ENCODE peak calls at places on chromosomes 6 and 20, in seven cellular contexts. S is right lobe of liver, O is adrenal gland, N is suprapubic skin, G is testis, F is sigmoid colon, U is spleen. A is an unnamed sample.

GRCh38 chr6:47209632-47210031 is 100.1 kb downstream of the TNFRSF21 start:
- DNase-seq in S (no peak), O (no peak), U (no peak), G (no peak), F (no peak), N (no peak), A (no peak)

GRCh38 chr6:124960757-124961467 is 1.3 kb upstream of the RNF217 start:
- DNase-seq in G (no peak), N (no peak), F (no peak), O (no peak), U (no peak), S (no peak), A (no peak)

GRCh38 chr6:139905404-139906052 is 531.1 kb upstream of the CITED2 start:
- DNase-seq in G (no peak), F (no peak), O (no peak), S (no peak), N (no peak), U (no peak), A (no peak)

GRCh38 chr6:16419636-16420331 is 181.4 kb downstream of the GMPR start:
- DNase-seq in S (no peak), N (no peak), U (no peak), G (no peak), F (no peak), O (no peak), A (no peak)

GRCh38 chr6:46777476-46778346 is 15.5 kb upstream of the MEP1A start:
- DNase-seq in O (no peak), S (no peak), N (no peak), U (no peak), F (no peak), G (no peak), A (no peak)

GRCh38 chr6:148513145-148514071 is 170.8 kb downstream of the SASH1 start:
- DNase-seq in U (no peak), S (no peak), N (no peak), O (no peak), F (no peak), G (no peak), A (no peak)

GRCh38 chr6:115842338-115842737 is 218.4 kb downstream of the FRK start:
- DNase-seq in G (no peak), S (no peak), O (no peak), N (no peak), U (no peak), F (no peak), A (no peak)

GRCh38 chr20:37745553-37745952 is 51.7 kb downstream of the CTNNBL1 start:
- DNase-seq in S (no peak), F (no peak), G (no peak), O (no peak), N (no peak), U (no peak), A (no peak)

GRCh38 chr6:97000138-97000537 is 75.6 kb downstream of the KLHL32 start:
- DNase-seq in N (no peak), S (no peak), U (no peak), G (no peak), O (no peak), F (no peak), A (no peak)

GRCh38 chr6:136956590-136957573 is 34.8 kb downstream of the SLC35D3 start:
- DNase-seq in F (no peak), S (no peak), U (no peak), G (no peak), O (no peak), N (no peak), A (no peak)

GRCh38 chr6:29943053-29943966 is 978 bp downstream of the HLA-A start:
- DNase-seq in N (no peak), U (peak; percentile 84), S (no peak), O (no peak), F (peak; percentile 77), G (no peak), A (no peak)

GRCh38 chr6:41092421-41093140 is 19.8 kb downstream of the NFYA start:
- DNase-seq in G (no peak), U (no peak), N (no peak), F (no peak), O (no peak), S (no peak), A (no peak)

GRCh38 chr6:3635482-3635881 is 116.0 kb downstream of the PXDC1 start:
- DNase-seq in F (no peak), S (no peak), N (no peak), O (no peak), G (no peak), U (no peak), A (no peak)

GRCh38 chr20:50121858-50122271 is 8.9 kb upstream of the UBE2V1 start:
- DNase-seq in S (no peak), G (peak; percentile 44), O (no peak), U (no peak), F (no peak), N (no peak), A (no peak)

GRCh38 chr6:168713839-168714238 is 272.9 kb downstream of the SMOC2 start:
- DNase-seq in O (no peak), U (no peak), S (no peak), F (no peak), G (peak; percentile 58), N (no peak), A (no peak)

GRCh38 chr20:13147071-13147961 is 73.8 kb upstream of the ISM1 start:
- DNase-seq in U (no peak), O (no peak), G (peak; percentile 25), F (no peak), S (peak; percentile 67), N (no peak), A (peak; percentile 39)

DNA sequence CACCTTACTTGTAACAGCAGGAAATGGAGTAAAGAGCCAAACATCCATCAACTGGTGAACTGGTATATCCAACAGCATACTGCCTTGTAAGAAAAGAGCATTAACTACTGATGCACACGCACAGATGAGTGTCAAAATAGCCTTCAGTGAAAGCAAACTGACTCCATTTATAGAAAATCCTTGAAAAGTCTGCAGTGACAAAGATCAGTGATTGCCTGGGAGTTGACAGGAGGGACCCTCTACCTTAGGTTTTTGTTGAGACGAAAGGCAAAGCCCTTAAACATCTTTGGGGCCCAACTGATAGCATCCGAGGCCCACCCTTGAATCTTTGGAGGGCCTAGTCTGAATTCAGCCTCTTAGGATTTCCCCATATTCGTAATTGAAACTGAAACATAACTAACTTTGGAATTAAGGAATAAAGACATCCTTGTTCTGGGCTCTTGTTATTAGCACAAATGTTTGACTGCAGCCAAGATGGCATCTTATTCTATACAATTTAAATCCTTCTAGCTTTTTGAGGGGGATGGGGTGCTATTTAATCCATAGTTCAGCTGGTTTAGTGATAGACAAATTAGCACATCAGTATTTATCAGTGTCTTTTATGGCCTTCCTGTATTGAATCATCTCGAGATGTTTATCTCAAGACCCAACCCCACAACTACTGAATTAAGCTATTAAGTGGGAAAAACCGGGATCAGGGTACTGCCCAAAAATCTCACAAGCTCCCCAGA is 13.0 kb downstream of the FBXO5 start:
- DNase-seq in N (no peak), U (no peak), O (no peak), S (no peak), G (no peak), F (no peak), A (no peak)
- TF ChIP-seq POLR2A in N (no peak), U (no peak), O (no peak), S (no peak), G (no peak), F (no peak), A (no peak)

DNA sequence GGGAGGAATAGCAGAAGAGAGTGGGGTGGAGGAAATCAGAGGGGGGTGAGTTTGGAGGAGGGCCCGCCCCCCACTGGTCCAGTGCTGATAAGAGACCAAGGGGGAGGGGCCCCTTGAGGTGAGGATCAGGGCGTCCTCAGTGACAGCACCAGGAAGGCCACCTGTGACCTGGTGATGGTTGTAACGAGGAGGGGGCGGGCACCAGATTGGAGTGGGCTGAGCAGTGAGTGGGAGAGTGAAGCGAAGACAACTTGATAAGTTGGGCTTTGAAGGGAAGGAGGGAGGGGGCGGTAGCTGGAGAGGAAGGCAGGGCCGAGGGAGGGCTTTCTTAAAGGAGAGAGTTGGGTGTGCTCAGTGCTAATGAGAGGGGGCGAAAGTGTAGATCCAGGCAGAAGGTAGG is 30.7 kb downstream of the CDH22 start:
- DNase-seq in S (no peak), G (no peak), U (peak; percentile 32), F (no peak), O (no peak), N (no peak), A (no peak)
- H3K27me3 ChIP-seq in S (no peaks in the 10 kb centered on the region), G (no peaks in the 10 kb centered on the region), U (peaks cover 8% of the 10 kb centered on the region), F (peaks cover 65% of the 10 kb centered on the region), O (no peaks in the 10 kb centered on the region), N (peaks cover 45% of the 10 kb centered on the region), A (peaks cover 26% of the 10 kb centered on the region)

GRCh38 chr6:27126815-27127537 is 120.5 kb upstream of the PRSS16 start:
- DNase-seq in G (peak; percentile 96), N (peak; percentile 93), F (peak; percentile 95), S (peak; percentile 86), O (peak; percentile 95), U (peak; percentile 94), A (peak; percentile 80)
- TF ChIP-seq POLR2A in G (no peak), N (no peak), F (no peak), S (no peak), O (peak; percentile 44), U (no peak), A (no peak)

GRCh38 chr20:18412202-18412901 is 54.5 kb downstream of the DZANK1 start:
- DNase-seq in G (no peak), N (no peak), U (no peak), O (no peak), S (no peak), F (no peak), A (no peak)
- H3K27me3 ChIP-seq in G (no peaks in the 10 kb centered on the region), N (no peaks in the 10 kb centered on the region), U (no peaks in the 10 kb centered on the region), O (no peaks in the 10 kb centered on the region), S (no peaks in the 10 kb centered on the region), F (no peaks in the 10 kb centered on the region), A (no peaks in the 10 kb centered on the region)

GRCh38 chr6:37426945-37427510 is 6.0 kb upstream of the CMTR1 start:
- DNase-seq in U (no peak), S (no peak), G (no peak), F (no peak), N (no peak), O (no peak), A (no peak)
- TF ChIP-seq POLR2A in U (no peak), S (no peak), G (no peak), F (no peak), N (no peak), O (no peak), A (no peak)

DNA sequence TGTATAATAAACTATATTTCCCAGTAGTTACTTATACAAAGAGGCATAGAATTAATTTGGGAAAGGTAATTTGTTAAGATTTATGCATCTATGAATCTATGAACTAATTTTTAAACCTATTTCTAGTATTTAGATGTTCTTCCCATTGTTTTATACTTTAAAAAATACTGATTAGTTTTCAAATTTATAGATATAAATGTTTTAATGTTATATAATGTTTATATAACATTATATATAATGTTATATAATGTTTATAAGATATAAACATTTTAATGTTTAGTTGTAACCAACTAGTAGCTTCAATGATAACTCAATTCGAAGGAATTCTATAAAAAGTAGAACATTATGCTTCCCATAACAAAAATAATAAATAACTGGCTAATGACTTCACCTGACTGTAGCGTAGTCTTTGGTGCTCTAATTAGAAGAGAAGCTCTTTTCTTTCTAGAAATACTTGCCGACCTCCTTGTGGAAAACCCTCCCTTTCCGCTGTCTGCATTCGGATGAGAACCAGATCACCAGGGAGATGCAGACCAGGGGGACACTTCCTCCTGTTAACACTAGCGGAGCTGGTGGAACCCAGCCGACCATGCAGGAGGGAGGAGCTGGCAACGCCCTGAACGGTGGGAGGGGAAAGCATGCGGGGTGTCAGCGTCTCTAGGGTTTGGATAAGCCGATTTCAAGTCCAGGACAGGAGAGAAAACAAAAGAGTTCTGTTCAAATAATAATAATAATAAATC is 158.4 kb downstream of the OR2B2 start:
- DNase-seq in G (peak; percentile 73), O (peak; percentile 64), N (no peak), U (peak; percentile 90), S (peak; percentile 71), F (peak; percentile 84), A (no peak)
- H3K27me3 ChIP-seq in G (no peaks in the 10 kb centered on the region), O (peaks cover 10% of the 10 kb centered on the region), N (peaks cover 19% of the 10 kb centered on the region), U (no peaks in the 10 kb centered on the region), S (no peaks in the 10 kb centered on the region), F (peaks cover 28% of the 10 kb centered on the region), A (no peaks in the 10 kb centered on the region)

GRCh38 chr20:25227317-25227831 is 20.5 kb upstream of the PYGB start:
- DNase-seq in O (peak; percentile 73), F (no peak), U (peak; percentile 65), S (no peak), N (no peak), G (no peak), A (no peak)
- TF ChIP-seq POLR2A in O (no peak), F (no peak), U (no peak), S (no peak), N (no peak), G (no peak), A (no peak)